ENCODE peak calls at places on chromosomes 2 and 18, in five cellular contexts. K is progenitor cell of endocrine pancreas, Z is ovary, X is cardiac muscle cell, F is fibroblast of the aortic adventitia. B is an unnamed sample.
A peak's percentile ranks its signal among the peaks of the same experiment; 100 is the strongest.

GRCh38 chr18:62767321-62767720 is 52.0 kb downstream of the PHLPP1 start:
- DNase-seq in K (no peak), Z (no peak), X (no peak), F (peak; percentile 31), B (no peak)

GRCh38 chr2:213220967-213221603 is 63.2 kb upstream of the SPAG16 start:
- DNase-seq in K (no peak), Z (no peak), X (no peak), F (no peak), B (no peak)

GRCh38 chr2:226515344-226516055 is 284.1 kb downstream of the IRS1 start:
- DNase-seq in K (no peak), Z (no peak), X (no peak), F (peak; percentile 24), B (no peak)

GRCh38 chr2:188320861-188321260 is 29.2 kb downstream of the GULP1 start:
- DNase-seq in K (no peak), Z (no peak), X (no peak), F (no peak), B (no peak)

GRCh38 chr2:95316466-95317122 is 19.4 kb downstream of the KCNIP3 start:
- DNase-seq in K (no peak), Z (no peak), X (no peak), F (peak; percentile 81), B (no peak)

GRCh38 chr2:55157474-55157884 is 74.6 kb downstream of the CLHC1 start:
- DNase-seq in K (no peak), Z (no peak), X (no peak), F (peak; percentile 50), B (no peak)

GRCh38 chr2:227154976-227155375 is 9.0 kb downstream of the COL4A4 start:
- DNase-seq in K (no peak), Z (no peak), X (no peak), F (peak; percentile 94), B (no peak)

GRCh38 chr2:232483296-232483922 is 4.2 kb downstream of the ECEL1 start:
- DNase-seq in K (no peak), Z (peak; percentile 18), X (no peak), F (no peak), B (no peak)

GRCh38 chr2:206275274-206276160 is 1.1 kb downstream of the ZDBF2 start:
- DNase-seq in K (no peak), Z (no peak), X (no peak), F (peak; percentile 64), B (peak; percentile 16)

GRCh38 chr2:10407841-10408648 is 40.1 kb downstream of the ODC1 start:
- DNase-seq in K (no peak), Z (peak; percentile 66), X (no peak), F (peak; percentile 91), B (no peak)

GRCh38 chr2:90207454-90208058 is 1516.1 kb downstream of the RPIA start:
- DNase-seq in K (no peak), Z (no peak), X (peak; percentile 22), F (peak; percentile 16), B (no peak)

GRCh38 chr18:3877678-3878077 is 427.7 kb downstream of the TGIF1 start:
- DNase-seq in K (no peak), Z (no peak), X (no peak), F (peak; percentile 42), B (no peak)

GRCh38 chr2:45823723-45824206 is 172.3 kb downstream of the PRKCE start:
- DNase-seq in K (no peak), Z (no peak), X (no peak), F (peak; percentile 34), B (no peak)

GRCh38 chr2:11264007-11264406 is 80.4 kb downstream of the ROCK2 start:
- DNase-seq in K (no peak), Z (no peak), X (no peak), F (no peak), B (no peak)

DNA sequence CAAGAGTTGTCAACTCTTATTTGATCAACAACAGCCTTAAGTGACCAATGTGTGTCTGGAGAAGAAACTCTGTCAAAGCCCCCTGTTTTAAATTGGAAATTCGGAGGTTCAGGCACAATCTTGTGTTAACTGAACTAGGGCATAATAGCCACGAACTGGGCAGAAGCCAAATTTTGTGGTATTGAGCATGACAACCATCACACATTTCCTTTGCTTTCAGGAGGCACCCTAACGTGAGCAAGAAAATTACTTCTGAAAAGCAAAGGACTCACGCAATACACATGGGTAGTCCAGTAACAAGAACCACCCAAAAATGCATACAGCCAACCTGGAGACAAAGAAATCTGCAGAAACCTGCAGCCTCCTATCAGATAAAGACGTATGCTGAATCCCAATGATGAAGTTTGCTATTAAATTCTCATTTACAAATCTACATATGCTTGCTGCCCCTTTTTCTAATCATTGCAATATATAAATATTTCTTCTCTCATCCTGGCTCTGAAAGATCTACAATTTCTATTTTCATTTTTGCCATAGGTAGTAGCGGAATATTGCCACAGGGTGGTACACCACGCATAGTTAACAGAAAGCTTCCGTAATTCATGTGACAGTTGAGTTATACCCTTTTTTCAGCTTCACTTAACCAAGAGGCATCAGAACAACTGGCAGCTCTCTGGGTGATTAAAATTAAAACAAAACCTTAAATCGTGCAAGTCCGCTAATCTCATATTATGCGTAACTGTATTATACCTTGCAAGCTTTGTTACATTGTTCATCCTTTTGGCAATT is 495.8 kb downstream of the NRXN1 start:
- DNase-seq in K (no peak), Z (no peak), X (peak; percentile 58), F (peak; percentile 44), B (peak; percentile 24)
- TF ChIP-seq CTCF in K (peak; percentile 82), Z (peak; percentile 25), X (peak; percentile 61), F (peak; percentile 66), B (peak; percentile 81)

GRCh38 chr2:197383825-197384224 is 51.0 kb downstream of the SF3B1 start:
- DNase-seq in K (no peak), Z (no peak), X (no peak), F (no peak), B (no peak)
- TF ChIP-seq CTCF in K (no peak), Z (no peak), X (no peak), F (no peak), B (no peak)

DNA sequence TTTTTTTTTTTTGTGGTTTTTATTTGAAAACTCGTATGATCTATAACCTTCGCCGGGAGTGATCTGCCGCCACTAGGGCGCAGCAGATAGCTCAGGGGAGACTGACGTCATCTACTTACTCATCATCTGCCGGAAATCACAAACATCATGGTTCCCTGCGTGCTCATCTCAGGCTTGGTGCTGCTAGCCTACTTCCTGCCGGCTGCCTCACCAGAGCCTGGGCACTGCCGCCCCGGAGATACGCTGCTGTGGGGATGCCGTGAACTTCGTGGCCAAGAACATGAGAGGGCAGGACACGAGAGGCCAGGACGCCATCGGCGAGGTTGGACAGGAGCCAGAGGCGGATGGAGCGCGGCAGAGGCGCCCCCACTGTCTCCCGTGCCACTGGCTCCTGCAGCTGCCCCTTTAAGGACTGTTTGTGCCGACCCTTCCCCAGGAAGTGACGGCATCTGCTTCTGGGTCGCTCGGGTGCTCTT is 68.8 kb downstream of the DOK6 start:
- DNase-seq in K (no peak), Z (no peak), X (no peak), F (no peak), B (peak; percentile 22)
- TF ChIP-seq CTCF in K (peak; percentile 23), Z (no peak), X (peak; percentile 21), F (peak; percentile 2), B (peak; percentile 39)

DNA sequence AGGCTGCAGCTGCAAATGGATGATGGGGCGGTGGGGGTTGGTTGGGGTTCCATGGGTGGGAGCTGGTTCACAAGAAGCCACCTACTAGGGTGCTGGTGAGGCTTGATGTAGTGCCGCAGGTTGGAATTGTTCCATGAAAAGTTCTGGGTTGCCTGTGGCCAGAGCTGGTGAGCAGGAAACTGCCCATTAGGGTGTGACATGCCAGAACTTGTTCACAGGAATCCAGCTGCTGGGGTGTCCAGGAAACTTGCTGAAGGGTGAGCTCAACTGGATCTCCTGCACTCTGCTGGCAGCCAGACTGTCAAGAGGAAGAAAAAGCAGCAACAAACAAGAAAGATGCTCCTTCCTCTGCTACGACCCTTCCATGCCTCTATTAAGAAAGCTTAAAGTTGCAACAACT is 48.8 kb downstream of the MAP3K20 start:
- DNase-seq in K (no peak), Z (no peak), X (peak; percentile 8), F (peak; percentile 51), B (no peak)
- TF ChIP-seq CTCF in K (no peak), Z (no peak), X (no peak), F (no peak), B (no peak)

GRCh38 chr2:176174382-176174834 is 14.1 kb upstream of the HOXD1 start:
- DNase-seq in K (no peak), Z (no peak), X (no peak), F (no peak), B (no peak)
- TF ChIP-seq CTCF in K (no peak), Z (no peak), X (no peak), F (no peak), B (no peak)

GRCh38 chr2:56288863-56289580 is 105.2 kb downstream of the CCDC85A start:
- DNase-seq in K (no peak), Z (no peak), X (peak; percentile 5), F (no peak), B (no peak)
- TF ChIP-seq CTCF in K (no peak), Z (no peak), X (no peak), F (no peak), B (no peak)

GRCh38 chr18:37019157-37019571 is 190.2 kb downstream of the KIAA1328 start:
- DNase-seq in K (no peak), Z (no peak), X (peak; percentile 6), F (no peak), B (peak; percentile 5)
- TF ChIP-seq CTCF in K (peak; percentile 54), Z (no peak), X (peak; percentile 32), F (no peak), B (peak; percentile 49)